ENCODE peak calls at places on chromosomes 3 and 15, in four cellular contexts. P is HCT116, B is K562, L is GM12878. S is an unnamed sample.

GRCh38 chr15:76333720-76334437 is 2.7 kb upstream of the ISL2 start:
- DNase-seq in P (no peak), B (peak; percentile 39), L (no peak), S (no peak)

GRCh38 chr3:99842826-99843589 is 25.3 kb downstream of the CMSS1 start:
- DNase-seq in P (peak; percentile 12), B (no peak), L (no peak), S (no peak)

GRCh38 chr3:31035681-31036080 is 141.2 kb upstream of the GADL1 start:
- DNase-seq in P (no peak), B (no peak), L (no peak), S (no peak)

GRCh38 chr3:134351421-134351820 is 22.8 kb downstream of the AMOTL2 start:
- DNase-seq in P (no peak), B (no peak), L (no peak), S (no peak)

GRCh38 chr15:58880320-58880719 is 53.2 kb downstream of the SLTM start:
- DNase-seq in P (no peak), B (no peak), L (peak; percentile 13), S (no peak)

GRCh38 chr3:36635731-36636130 is 128.6 kb downstream of the DCLK3 start:
- DNase-seq in P (no peak), B (no peak), L (no peak), S (no peak)

GRCh38 chr3:128413003-128413370 is 53.7 kb downstream of the DNAJB8 start:
- DNase-seq in P (no peak), B (peak; percentile 52), L (no peak), S (no peak)

GRCh38 chr3:192875971-192876565 is 41.6 kb downstream of the MB21D2 start:
- DNase-seq in P (no peak), B (no peak), L (no peak), S (no peak)

GRCh38 chr3:58082047-58082446 is 73.8 kb downstream of the FLNB start:
- DNase-seq in P (no peak), B (peak; percentile 40), L (no peak), S (no peak)

GRCh38 chr3:98540346-98540745 is 8.6 kb downstream of the GPR15 start:
- DNase-seq in P (no peak), B (no peak), L (peak; percentile 92), S (no peak)

GRCh38 chr15:88615303-88616107 is 5.6 kb upstream of the AEN start:
- DNase-seq in P (no peak), B (no peak), L (no peak), S (peak; percentile 44)

GRCh38 chr15:71120428-71120944 is 5.2 kb downstream of the THSD4 start:
- DNase-seq in P (no peak), B (no peak), L (no peak), S (no peak)

GRCh38 chr3:69386535-69387385 is 872 bp upstream of the FRMD4B start:
- DNase-seq in P (no peak), B (no peak), L (no peak), S (no peak)

GRCh38 chr3:54857343-54857742 is 70.5 kb downstream of the LRTM1 start:
- DNase-seq in P (no peak), B (no peak), L (no peak), S (no peak)

GRCh38 chr3:118760611-118761606 is 273.7 kb downstream of the IGSF11 start:
- DNase-seq in P (no peak), B (no peak), L (no peak), S (peak; percentile 53)

GRCh38 chr3:45479627-45480026 is 91.3 kb downstream of the LARS2 start:
- DNase-seq in P (no peak), B (no peak), L (no peak), S (no peak)
- TF ChIP-seq EGR1 in P (no peak), B (no peak), L (no peak), S (no peak)

GRCh38 chr15:63238796-63239195 is 38.6 kb upstream of the APH1B start:
- DNase-seq in P (no peak), B (peak; percentile 23), L (peak; percentile 50), S (no peak)
- TF ChIP-seq RAD21 in P (no peak), B (no peak), L (no peak), S (no peak)

DNA sequence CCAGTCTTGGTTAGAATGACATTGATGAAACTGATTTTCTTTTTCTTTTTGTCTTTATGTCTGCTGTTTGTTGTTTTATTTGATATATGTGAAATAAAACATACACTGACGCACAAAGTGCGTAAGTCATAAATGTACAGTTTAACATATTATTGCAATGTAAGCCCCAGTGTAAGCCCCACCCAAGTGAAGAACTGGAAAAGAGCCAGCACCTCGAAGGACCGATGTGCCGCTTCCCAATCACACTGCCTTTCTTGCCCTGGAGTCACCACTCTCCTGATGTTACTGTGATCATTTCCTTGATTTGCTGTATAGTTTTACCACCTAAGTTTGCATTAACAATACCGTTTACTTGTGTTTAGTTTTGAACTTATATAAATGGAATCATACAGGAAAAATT is 128.4 kb upstream of the LPP start:
- DNase-seq in P (no peak), B (no peak), L (no peak), S (no peak)
- TF ChIP-seq EGR1 in P (no peak), B (no peak), L (no peak), S (no peak)

GRCh38 chr3:9725775-9726174 is 5.8 kb upstream of the BRPF1 start:
- DNase-seq in P (no peak), B (no peak), L (no peak), S (no peak)
- TF ChIP-seq RAD21 in P (no peak), B (no peak), L (no peak), S (no peak)

GRCh38 chr3:123290962-123291361 is 89.2 kb downstream of the SEC22A start:
- DNase-seq in P (no peak), B (no peak), L (no peak), S (no peak)
- TF ChIP-seq EGR1 in P (no peak), B (no peak), L (no peak), S (no peak)

GRCh38 chr3:180322829-180323228 is 279.1 kb upstream of the TTC14 start:
- DNase-seq in P (no peak), B (no peak), L (no peak), S (no peak)
- TF ChIP-seq RAD21 in P (no peak), B (no peak), L (no peak), S (no peak)

GRCh38 chr3:72213296-72214064 is 428.5 kb upstream of the PROK2 start:
- DNase-seq in P (no peak), B (no peak), L (no peak), S (no peak)
- TF ChIP-seq EGR1 in P (no peak), B (no peak), L (no peak), S (no peak)

GRCh38 chr3:38837358-38837757 is 21.3 kb upstream of the SCN10A start:
- DNase-seq in P (no peak), B (no peak), L (no peak), S (no peak)
- TF ChIP-seq RAD21 in P (no peak), B (no peak), L (no peak), S (no peak)

DNA sequence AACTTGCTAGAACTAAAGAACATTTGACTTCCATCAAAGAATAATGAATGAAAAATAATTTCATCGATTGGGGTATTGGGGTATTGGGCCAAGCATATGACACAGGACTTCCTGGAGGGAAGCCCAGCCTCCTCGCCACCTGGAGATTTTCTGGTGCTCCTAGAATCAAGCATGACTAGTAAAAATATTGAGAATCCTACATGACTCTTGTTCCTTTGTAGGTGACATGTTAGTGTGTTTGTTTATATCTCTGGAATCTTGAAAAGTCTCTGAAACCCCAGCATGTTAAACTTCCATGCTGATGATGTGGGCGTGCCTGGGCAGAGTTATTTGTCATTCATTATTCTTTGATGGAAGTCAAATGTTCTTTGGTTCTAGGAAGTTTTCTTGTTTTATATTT is 90.1 kb upstream of the EPHB3 start:
- DNase-seq in P (no peak), B (no peak), L (no peak), S (no peak)
- TF ChIP-seq EGR1 in P (no peak), B (no peak), L (no peak), S (no peak)

DNA sequence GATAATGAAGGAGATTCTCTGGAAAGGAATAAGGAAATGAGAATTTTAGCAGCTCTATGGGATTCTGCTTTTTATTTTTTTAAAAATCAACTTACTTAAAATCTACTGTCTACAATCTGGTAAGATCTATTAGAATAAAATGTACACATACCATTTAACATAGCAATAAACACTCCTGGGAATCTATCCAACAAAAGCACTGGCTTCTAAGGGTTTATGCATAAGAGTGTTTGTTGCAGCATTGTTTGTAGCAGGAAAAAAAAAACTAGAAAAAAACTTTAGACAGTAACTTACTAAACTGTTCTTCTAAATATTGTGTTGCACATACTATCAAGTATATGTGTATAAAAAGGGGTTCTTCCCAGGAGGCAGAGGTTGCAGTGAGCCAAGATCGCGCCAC is 15.7 kb upstream of the RBP1 start:
- DNase-seq in P (no peak), B (no peak), L (no peak), S (no peak)
- TF ChIP-seq RAD21 in P (no peak), B (no peak), L (no peak), S (no peak)

S was measured in H1.